ENCODE peak calls at places on chromosomes 4 and X, in six cellular contexts. F is HS-5; S is lung; W is effector memory CD4-positive, alpha-beta T cell; T is astrocyte of the hippocampus; L is COR-L47. J is an unnamed sample.

GRCh38 chr4:118918388-118918787 is 29.7 kb downstream of the SYNPO2 start:
- DNase-seq in W (no peak), L (no peak), F (peak), T (peak), S (no peak), J (no peak)

GRCh38 chrX:10350991-10351390 is 194.2 kb downstream of the CLCN4 start:
- DNase-seq in L (no peak), W (no peak), T (peak), F (no peak), S (no peak), J (no peak)

GRCh38 chrX:27893211-27893610 is 85.4 kb downstream of the MAGEB10 start:
- DNase-seq in W (no peak), F (no peak), S (no peak), L (no peak), T (no peak), J (no peak)

GRCh38 chrX:65821721-65822496 is 154.5 kb downstream of the MSN start:
- DNase-seq in F (no peak), W (no peak), S (no peak), T (peak), L (no peak), J (no peak)

GRCh38 chr4:20418865-20419451 is 167.3 kb downstream of the SLIT2 start:
- DNase-seq in L (peak), S (no peak), T (peak), F (peak), W (no peak), J (no peak)

GRCh38 chrX:10496345-10496965 is 123.9 kb downstream of the MID1 start:
- DNase-seq in L (no peak), S (no peak), W (no peak), T (peak), F (no peak), J (no peak)

GRCh38 chr4:156710571-156711195 is 260.9 kb downstream of the PDGFC start:
- DNase-seq in W (no peak), L (no peak), S (no peak), T (peak), F (no peak), J (no peak)

GRCh38 chrX:15815779-15816452 is 25.6 kb downstream of the ZRSR2 start:
- DNase-seq in W (no peak), T (peak), F (no peak), L (no peak), S (no peak), J (no peak)

GRCh38 chr4:88616275-88616996 is 24.2 kb downstream of the HERC3 start:
- DNase-seq in F (peak), T (peak), L (no peak), W (no peak), S (no peak), J (no peak)

GRCh38 chrX:125198546-125198945 is 121.1 kb upstream of the TEX13C start:
- DNase-seq in W (no peak), S (no peak), L (no peak), T (no peak), F (no peak), J (no peak)

GRCh38 chr4:148017801-148018200 is 285.9 kb downstream of the ARHGAP10 start:
- DNase-seq in T (peak), W (no peak), F (no peak), S (no peak), L (no peak), J (no peak)

GRCh38 chr4:120927758-120928409 is 5.4 kb upstream of the PRDM5 start:
- DNase-seq in T (no peak), L (no peak), W (no peak), S (no peak), F (no peak), J (no peak)

GRCh38 chr4:75800972-75801371 is 76.6 kb downstream of the USO1 start:
- DNase-seq in L (no peak), W (no peak), F (no peak), T (no peak), S (no peak), J (no peak)

GRCh38 chr4:82851902-82852750 is 38.8 kb downstream of the SEC31A start:
- DNase-seq in S (no peak), W (no peak), T (peak), L (peak), F (peak), J (no peak)

GRCh38 chr4:136136566-136136965 is 1395.7 kb downstream of the PCDH18 start:
- DNase-seq in W (no peak), T (no peak), F (no peak), S (no peak), L (no peak), J (no peak)

GRCh38 chrX:7110821-7111276 is 36.7 kb upstream of the STS start:
- DNase-seq in L (no peak), F (no peak), T (no peak), W (no peak), S (no peak), J (no peak)

GRCh38 chrX:112368371-112368770 is 285.8 kb upstream of the TRPC5 start:
- DNase-seq in W (no peak), L (no peak), F (no peak), T (no peak), S (no peak), J (no peak)

GRCh38 chr4:90515191-90515590 is 388.0 kb downstream of the CCSER1 start:
- DNase-seq in F (no peak), S (no peak), T (no peak), W (no peak), L (no peak), J (no peak)

GRCh38 chr4:185573651-185574199 is 38.4 kb upstream of the PDLIM3 start:
- DNase-seq in F (peak), W (no peak), S (no peak), L (no peak), T (peak), J (no peak)

GRCh38 chrX:48521353-48522243 is at the start of gene EBP:
- DNase-seq in L (peak), W (peak), T (peak), S (peak), F (peak), J (peak)